ENCODE peak calls at places on chromosomes 7 and 10, in nine cellular contexts. O is naive thymus-derived CD4-positive, alpha-beta T cell; U is CD4-positive, CD25-positive, alpha-beta regulatory T cell; P is stomach; Y is cardiac muscle cell; T is mesendoderm; C is BE2C; E is H7; V is A673. B is an unnamed sample.

GRCh38 chr7:102106625-102107024 is 180.0 kb upstream of the SH2B2 start:
- DNase-seq in P (no peak), C (no peak), Y (no peak), U (no peak), E (no peak), T (peak), O (no peak), V (no peak), B (no peak)

GRCh38 chr7:48180981-48181380 is 9.7 kb downstream of the ABCA13 start:
- DNase-seq in T (no peak), Y (no peak), U (no peak), E (no peak), V (no peak), O (no peak), C (no peak), P (no peak), B (no peak)

GRCh38 chr10:62433181-62433692 is 59.1 kb downstream of the ZNF365 start:
- DNase-seq in Y (no peak), U (no peak), O (no peak), V (peak), P (no peak), C (no peak), T (peak), E (no peak), B (no peak)

GRCh38 chr10:53045315-53045714 is 272.7 kb upstream of the MBL2 start:
- DNase-seq in T (no peak), E (no peak), U (no peak), O (no peak), V (no peak), Y (no peak), P (no peak), C (no peak), B (no peak)

GRCh38 chr7:88789480-88790064 is 6.0 kb downstream of the TEX47 start:
- DNase-seq in E (no peak), V (peak), U (no peak), T (peak), O (peak), C (no peak), Y (peak), P (no peak), B (peak)

GRCh38 chr7:155644971-155645509 is 579 bp downstream of the RBM33 start:
- DNase-seq in V (peak), C (peak), O (no peak), P (peak), E (no peak), T (peak), Y (peak), U (peak), B (peak)

GRCh38 chr10:91652364-91652763 is 19.5 kb upstream of the PPP1R3C start:
- DNase-seq in P (no peak), U (no peak), E (no peak), C (no peak), Y (no peak), O (no peak), V (peak), T (peak), B (no peak)

GRCh38 chr7:897771-898376 is 21.5 kb downstream of the GET4 start:
- DNase-seq in T (no peak), C (peak), O (no peak), V (no peak), U (no peak), E (no peak), Y (peak), P (no peak), B (no peak)

GRCh38 chr7:102393467-102393866 is 2.7 kb upstream of the PRKRIP1 start:
- DNase-seq in O (no peak), T (peak), C (no peak), U (no peak), Y (no peak), P (no peak), E (no peak), V (no peak), B (no peak)

GRCh38 chr7:39674391-39674790 is 51.0 kb downstream of the RALA start:
- DNase-seq in Y (no peak), E (no peak), V (no peak), T (no peak), O (no peak), C (no peak), P (no peak), U (no peak), B (no peak)

GRCh38 chr7:16034353-16034752 is 347.9 kb upstream of the MEOX2 start:
- DNase-seq in T (peak), U (no peak), P (no peak), V (no peak), Y (no peak), C (no peak), O (no peak), E (no peak), B (no peak)

GRCh38 chr7:34034728-34035127 is 129.4 kb downstream of the BMPER start:
- DNase-seq in O (no peak), Y (no peak), C (no peak), V (no peak), T (no peak), U (no peak), P (no peak), E (no peak), B (no peak)

GRCh38 chr10:126175586-126176258 is 212.6 kb downstream of the ADAM12 start:
- DNase-seq in E (peak), V (no peak), O (no peak), P (no peak), Y (no peak), T (no peak), C (no peak), U (no peak), B (no peak)

GRCh38 chr10:126177414-126178030 is 210.8 kb downstream of the ADAM12 start:
- DNase-seq in O (no peak), V (no peak), P (no peak), U (no peak), E (peak), Y (no peak), C (no peak), T (no peak), B (peak)

DNA sequence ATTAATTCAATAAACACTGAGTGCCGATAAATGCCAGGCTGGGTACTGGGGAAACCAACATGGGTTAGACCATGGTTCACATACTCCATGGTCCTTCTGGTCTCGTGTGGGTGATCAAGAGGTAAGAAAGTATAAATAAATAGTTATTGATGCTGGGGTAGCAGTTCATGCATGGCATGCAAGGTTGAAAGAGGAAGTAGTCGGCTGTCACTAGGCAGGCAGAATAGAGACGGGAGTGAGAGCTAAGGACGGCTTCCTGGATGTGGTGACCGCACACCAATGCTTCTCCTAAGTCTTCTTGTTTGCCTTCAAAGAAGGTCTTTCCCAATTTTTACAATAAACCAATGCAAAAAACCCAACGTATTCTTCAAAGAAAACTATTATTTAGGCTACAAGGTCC is 208.6 kb downstream of the ADAM12 start:
- DNase-seq in O (no peak), E (no peak), U (no peak), Y (no peak), C (no peak), P (no peak), T (no peak), V (no peak), B (no peak)
- H3K4me3 ChIP-seq in O (no peak), E (no peak), U (no peak), Y (no peak), C (no peak), P (no peak), T (no peak), V (no peak), B (no peak)

GRCh38 chr7:149043936-149044335 is 15.6 kb upstream of the PDIA4 start:
- DNase-seq in P (no peak), T (no peak), Y (no peak), E (no peak), O (no peak), C (no peak), V (no peak), U (no peak), B (no peak)
- H3K4me3 ChIP-seq in P (no peak), T (no peak), Y (no peak), E (no peak), O (no peak), C (no peak), V (no peak), U (no peak), B (no peak)

GRCh38 chr7:113085781-113086390 is 741 bp downstream of the GPR85 start:
- DNase-seq in P (no peak), E (peak), O (no peak), C (no peak), U (no peak), V (no peak), Y (no peak), T (peak), B (no peak)
- H3K4me3 ChIP-seq in P (peak), E (peak), O (no peak), C (peak), U (no peak), V (no peak), Y (peak), T (no peak), B (peak)

GRCh38 chr10:44988957-44989620 is 10.5 kb upstream of the DEPP1 start:
- DNase-seq in O (no peak), P (no peak), V (no peak), U (no peak), T (no peak), Y (no peak), E (no peak), C (no peak), B (peak)
- H3K4me3 ChIP-seq in O (no peak), P (no peak), V (no peak), U (no peak), T (no peak), Y (no peak), E (no peak), C (no peak), B (no peak)

DNA sequence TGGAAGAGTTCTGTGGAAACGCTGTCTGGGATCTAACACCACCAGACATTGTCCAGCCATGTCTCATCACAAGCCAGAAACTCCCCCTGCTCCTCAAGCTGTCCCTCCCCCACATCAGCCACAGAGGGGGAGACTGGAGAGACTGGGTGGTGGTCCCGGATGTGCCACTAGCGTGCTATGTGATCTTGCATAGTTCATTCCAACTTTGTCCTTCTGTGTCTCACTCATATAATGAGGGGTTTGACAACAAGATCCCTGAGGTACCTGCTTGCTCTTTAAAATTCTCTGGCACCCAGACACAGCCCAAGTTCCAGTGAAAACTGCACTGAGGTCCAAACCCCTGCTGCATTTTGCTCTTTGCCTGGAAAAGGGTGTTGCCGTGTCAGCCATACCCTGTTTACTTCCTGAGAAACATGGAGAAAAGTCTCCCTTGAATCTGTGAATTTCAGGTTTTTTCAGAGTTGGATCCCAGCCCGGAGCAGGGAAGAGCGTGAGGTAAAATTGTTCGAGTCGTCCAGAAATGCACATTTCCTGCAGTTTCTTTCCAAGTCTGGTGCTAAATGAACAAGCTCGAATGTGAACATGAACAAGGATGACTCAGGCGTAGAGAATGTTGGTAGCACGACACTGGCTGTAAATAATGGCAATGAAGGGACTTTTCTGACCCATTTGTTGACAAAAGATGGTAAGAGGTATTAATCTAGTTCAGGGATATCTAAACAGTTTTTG is 156.6 kb downstream of the CCDC3 start:
- DNase-seq in V (peak), E (no peak), U (no peak), T (peak), O (no peak), P (no peak), C (no peak), Y (no peak), B (no peak)
- H3K4me3 ChIP-seq in V (no peak), E (no peak), U (no peak), T (no peak), O (no peak), P (no peak), C (no peak), Y (no peak), B (no peak)

B was measured in HAP-1.